ENCODE peak calls at places on chromosomes 3 and 15, in six cellular contexts. One of them, this sample, is unnamed.
A peak's percentile ranks its signal among the peaks of the same experiment; 100 is the strongest.

GRCh38 chr15:79054350-79054749 is 36.2 kb downstream of the RASGRF1 start:
- DNase-seq in Peyer's patch: no peak
- DNase-seq in mesenchymal stem cell: no peak
- DNase-seq in IMR-90: no peak
- DNase-seq in ovary: no peak
- DNase-seq in AG04450: no peak
- DNase-seq in this sample: no peak

GRCh38 chr3:98699132-98699531 is 64.0 kb upstream of the ST3GAL6 start:
- DNase-seq in Peyer's patch: no peak
- DNase-seq in mesenchymal stem cell: no peak
- DNase-seq in IMR-90: peak; percentile 48
- DNase-seq in ovary: no peak
- DNase-seq in AG04450: no peak
- DNase-seq in this sample: no peak

GRCh38 chr3:49098429-49098828 is 4.6 kb upstream of the QRICH1 start:
- DNase-seq in Peyer's patch: peak; percentile 22
- DNase-seq in mesenchymal stem cell: no peak
- DNase-seq in IMR-90: peak; percentile 34
- DNase-seq in ovary: no peak
- DNase-seq in AG04450: no peak
- DNase-seq in this sample: no peak

GRCh38 chr3:49609314-49609713 is 55.0 kb downstream of the BSN start:
- DNase-seq in Peyer's patch: no peak
- DNase-seq in mesenchymal stem cell: no peak
- DNase-seq in IMR-90: no peak
- DNase-seq in ovary: no peak
- DNase-seq in AG04450: no peak
- DNase-seq in this sample: no peak

GRCh38 chr15:67379530-67379929 is 124.9 kb downstream of the IQCH start:
- DNase-seq in Peyer's patch: no peak
- DNase-seq in mesenchymal stem cell: no peak
- DNase-seq in IMR-90: no peak
- DNase-seq in ovary: no peak
- DNase-seq in AG04450: no peak
- DNase-seq in this sample: no peak

GRCh38 chr3:17935217-17935616 is 192.8 kb upstream of the TBC1D5 start:
- DNase-seq in Peyer's patch: no peak
- DNase-seq in mesenchymal stem cell: no peak
- DNase-seq in IMR-90: no peak
- DNase-seq in ovary: no peak
- DNase-seq in AG04450: no peak
- DNase-seq in this sample: no peak

GRCh38 chr3:193857996-193858395 is 265.0 kb downstream of the OPA1 start:
- DNase-seq in Peyer's patch: no peak
- DNase-seq in mesenchymal stem cell: peak; percentile 77
- DNase-seq in IMR-90: peak; percentile 89
- DNase-seq in ovary: no peak
- DNase-seq in AG04450: peak; percentile 92
- DNase-seq in this sample: no peak

GRCh38 chr15:90603893-90604292 is 74.2 kb downstream of the CRTC3 start:
- DNase-seq in Peyer's patch: peak; percentile 58
- DNase-seq in mesenchymal stem cell: no peak
- DNase-seq in IMR-90: no peak
- DNase-seq in ovary: no peak
- DNase-seq in AG04450: no peak
- DNase-seq in this sample: no peak

GRCh38 chr3:45491344-45491743 is 103.0 kb downstream of the LARS2 start:
- DNase-seq in Peyer's patch: no peak
- DNase-seq in mesenchymal stem cell: no peak
- DNase-seq in IMR-90: no peak
- DNase-seq in ovary: no peak
- DNase-seq in AG04450: no peak
- DNase-seq in this sample: no peak

GRCh38 chr3:186831795-186832194 is 10.7 kb upstream of the ADIPOQ start:
- DNase-seq in Peyer's patch: no peak
- DNase-seq in mesenchymal stem cell: no peak
- DNase-seq in IMR-90: no peak
- DNase-seq in ovary: no peak
- DNase-seq in AG04450: no peak
- DNase-seq in this sample: no peak

GRCh38 chr3:25575001-25575400 is 89.7 kb downstream of the TOP2B start:
- DNase-seq in Peyer's patch: no peak
- DNase-seq in mesenchymal stem cell: no peak
- DNase-seq in IMR-90: no peak
- DNase-seq in ovary: no peak
- DNase-seq in AG04450: no peak
- DNase-seq in this sample: no peak

GRCh38 chr3:162569314-162569713 is 1072.7 kb downstream of the OTOL1 start:
- DNase-seq in Peyer's patch: no peak
- DNase-seq in mesenchymal stem cell: peak; percentile 8
- DNase-seq in IMR-90: no peak
- DNase-seq in ovary: no peak
- DNase-seq in AG04450: no peak
- DNase-seq in this sample: no peak

GRCh38 chr3:183193762-183194701 is 31.5 kb upstream of the LAMP3 start:
- DNase-seq in Peyer's patch: no peak
- DNase-seq in mesenchymal stem cell: no peak
- DNase-seq in IMR-90: peak; percentile 35
- DNase-seq in ovary: no peak
- DNase-seq in AG04450: no peak
- DNase-seq in this sample: no peak

GRCh38 chr15:98668566-98669308 is 20.4 kb downstream of the IGF1R start:
- DNase-seq in Peyer's patch: no peak
- DNase-seq in mesenchymal stem cell: peak; percentile 80
- DNase-seq in IMR-90: peak; percentile 80
- DNase-seq in ovary: no peak
- DNase-seq in AG04450: no peak
- DNase-seq in this sample: peak; percentile 14

GRCh38 chr15:84594617-84595290 is 6.1 kb upstream of the ZSCAN2 start:
- DNase-seq in Peyer's patch: no peak
- DNase-seq in mesenchymal stem cell: no peak
- DNase-seq in IMR-90: no peak
- DNase-seq in ovary: no peak
- DNase-seq in AG04450: no peak
- DNase-seq in this sample: no peak

GRCh38 chr3:175212896-175213295 is 353.8 kb downstream of the NAALADL2 start:
- DNase-seq in Peyer's patch: no peak
- DNase-seq in mesenchymal stem cell: peak; percentile 10
- DNase-seq in IMR-90: peak; percentile 70
- DNase-seq in ovary: no peak
- DNase-seq in AG04450: no peak
- DNase-seq in this sample: no peak

GRCh38 chr3:167940241-167940640 is 155.5 kb downstream of the GOLIM4 start:
- DNase-seq in Peyer's patch: no peak
- DNase-seq in mesenchymal stem cell: peak; percentile 21
- DNase-seq in IMR-90: no peak
- DNase-seq in ovary: no peak
- DNase-seq in AG04450: no peak
- DNase-seq in this sample: no peak

GRCh38 chr15:67805008-67805681 is 20.2 kb upstream of the SKOR1 start:
- DNase-seq in Peyer's patch: no peak
- DNase-seq in mesenchymal stem cell: no peak
- DNase-seq in IMR-90: no peak
- DNase-seq in ovary: no peak
- DNase-seq in AG04450: no peak
- DNase-seq in this sample: no peak

GRCh38 chr15:62503451-62503850 is 338.4 kb upstream of the C2CD4B start:
- DNase-seq in Peyer's patch: no peak
- DNase-seq in mesenchymal stem cell: peak; percentile 85
- DNase-seq in IMR-90: no peak
- DNase-seq in ovary: no peak
- DNase-seq in AG04450: no peak
- DNase-seq in this sample: no peak

GRCh38 chr3:64399205-64399800 is 174.0 kb upstream of the PRICKLE2 start:
- DNase-seq in Peyer's patch: no peak
- DNase-seq in mesenchymal stem cell: peak; percentile 78
- DNase-seq in IMR-90: peak; percentile 70
- DNase-seq in ovary: no peak
- DNase-seq in AG04450: peak; percentile 18
- DNase-seq in this sample: peak; percentile 2

GRCh38 chr15:31350771-31351170 is 24.1 kb downstream of the KLF13 start:
- DNase-seq in Peyer's patch: no peak
- DNase-seq in mesenchymal stem cell: no peak
- DNase-seq in IMR-90: no peak
- DNase-seq in ovary: no peak
- DNase-seq in AG04450: no peak
- DNase-seq in this sample: no peak

GRCh38 chr3:141410408-141410807 is 42.1 kb downstream of the ZBTB38 start:
- DNase-seq in Peyer's patch: no peak
- DNase-seq in mesenchymal stem cell: peak; percentile 79
- DNase-seq in IMR-90: peak; percentile 83
- DNase-seq in ovary: peak; percentile 51
- DNase-seq in AG04450: no peak
- DNase-seq in this sample: no peak

GRCh38 chr15:25848769-25849430 is 14.2 kb downstream of the ATP10A start:
- DNase-seq in Peyer's patch: no peak
- DNase-seq in mesenchymal stem cell: no peak
- DNase-seq in IMR-90: no peak
- DNase-seq in ovary: no peak
- DNase-seq in AG04450: no peak
- DNase-seq in this sample: no peak
- H3K27ac ChIP-seq in Peyer's patch: no peak overlapping the region
- H3K27ac ChIP-seq in mesenchymal stem cell: peak overlapping the region; percentile 88
- H3K27ac ChIP-seq in IMR-90: peak overlapping the region; percentile 51
- H3K27ac ChIP-seq in ovary: no peak overlapping the region
- H3K27ac ChIP-seq in AG04450: no peak overlapping the region
- H3K27ac ChIP-seq in this sample: peak overlapping the region; percentile 73

DNA sequence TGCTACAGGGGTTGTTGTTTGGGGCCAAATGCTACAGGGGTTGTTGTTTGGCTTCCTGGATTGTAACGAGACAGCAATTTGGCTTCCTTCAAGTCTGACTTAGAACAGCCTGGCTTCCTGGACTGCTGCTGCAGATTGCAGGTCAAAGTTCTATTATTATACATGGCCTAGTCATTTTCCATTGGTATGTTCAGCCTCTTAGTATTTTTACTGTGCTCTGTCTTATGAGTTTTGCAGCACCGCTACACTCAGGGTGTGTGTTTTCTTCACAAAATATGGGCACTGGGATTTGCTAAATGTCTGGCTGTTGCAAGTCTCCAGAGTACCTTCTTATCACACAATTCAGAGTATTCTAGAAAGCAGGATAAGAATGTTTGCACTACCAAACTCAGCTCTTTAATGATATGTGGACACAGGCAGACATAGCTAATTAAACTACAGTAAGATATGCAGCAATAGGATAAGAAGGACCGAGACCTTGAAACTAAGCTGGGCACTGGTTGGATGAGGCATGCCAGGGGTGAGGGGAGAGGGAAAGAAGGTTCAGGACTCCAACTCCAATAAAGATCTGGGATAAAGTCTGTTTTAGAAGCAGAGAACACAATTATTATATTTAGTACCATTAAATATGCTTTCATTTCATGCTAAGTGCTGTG is 203.0 kb upstream of the PDZRN3 start:
- DNase-seq in Peyer's patch: peak; percentile 49
- DNase-seq in mesenchymal stem cell: no peak
- DNase-seq in IMR-90: peak; percentile 37
- DNase-seq in ovary: no peak
- DNase-seq in AG04450: no peak
- DNase-seq in this sample: no peak
- H3K27ac ChIP-seq in Peyer's patch: peak overlapping the region; percentile 16
- H3K27ac ChIP-seq in mesenchymal stem cell: no peak overlapping the region
- H3K27ac ChIP-seq in IMR-90: no peak overlapping the region
- H3K27ac ChIP-seq in ovary: no peak overlapping the region
- H3K27ac ChIP-seq in AG04450: no peak overlapping the region
- H3K27ac ChIP-seq in this sample: no peak overlapping the region

GRCh38 chr3:127749787-127750225 is 72.5 kb downstream of the MGLL start:
- DNase-seq in Peyer's patch: no peak
- DNase-seq in mesenchymal stem cell: no peak
- DNase-seq in IMR-90: no peak
- DNase-seq in ovary: no peak
- DNase-seq in AG04450: no peak
- DNase-seq in this sample: no peak
- H3K27ac ChIP-seq in Peyer's patch: no peak overlapping the region
- H3K27ac ChIP-seq in mesenchymal stem cell: peak overlapping the region; percentile 78
- H3K27ac ChIP-seq in IMR-90: peak overlapping the region; percentile 11
- H3K27ac ChIP-seq in ovary: no peak overlapping the region
- H3K27ac ChIP-seq in AG04450: peak overlapping the region; percentile 82
- H3K27ac ChIP-seq in this sample: no peak overlapping the region

GRCh38 chr3:85007195-85008094 is 48.7 kb downstream of the CADM2 start:
- DNase-seq in Peyer's patch: no peak
- DNase-seq in mesenchymal stem cell: no peak
- DNase-seq in IMR-90: no peak
- DNase-seq in ovary: no peak
- DNase-seq in AG04450: no peak
- DNase-seq in this sample: no peak

GRCh38 chr3:85005947-85006346 is 47.2 kb downstream of the CADM2 start:
- DNase-seq in Peyer's patch: no peak
- DNase-seq in mesenchymal stem cell: no peak
- DNase-seq in IMR-90: no peak
- DNase-seq in ovary: no peak
- DNase-seq in AG04450: no peak
- DNase-seq in this sample: no peak

GRCh38 chr3:85004147-85004546 is 45.4 kb downstream of the CADM2 start:
- DNase-seq in Peyer's patch: no peak
- DNase-seq in mesenchymal stem cell: no peak
- DNase-seq in IMR-90: no peak
- DNase-seq in ovary: no peak
- DNase-seq in AG04450: no peak
- DNase-seq in this sample: no peak

GRCh38 chr3:84998545-84998944 is 39.8 kb downstream of the CADM2 start:
- DNase-seq in Peyer's patch: no peak
- DNase-seq in mesenchymal stem cell: no peak
- DNase-seq in IMR-90: no peak
- DNase-seq in ovary: no peak
- DNase-seq in AG04450: no peak
- DNase-seq in this sample: no peak

DNA sequence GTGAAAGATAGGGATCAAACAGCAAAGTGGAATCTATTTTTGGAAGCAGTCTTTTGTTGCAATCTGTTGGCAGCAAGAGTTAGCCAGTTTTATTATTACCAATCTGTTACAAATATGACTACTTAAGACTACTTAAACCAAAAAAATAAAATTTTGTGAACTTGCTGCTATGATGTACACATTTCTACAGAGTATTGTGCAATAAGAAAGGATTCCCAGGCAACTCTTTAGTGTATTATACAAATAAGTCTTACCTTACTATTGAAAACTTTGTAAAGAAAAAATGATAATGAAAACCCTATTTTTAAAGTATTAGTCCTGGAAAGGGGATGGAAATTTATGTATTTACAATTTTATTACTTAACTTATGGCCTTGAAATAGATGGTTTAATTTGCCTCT is 44.7 kb downstream of the CADM2 start:
- DNase-seq in Peyer's patch: no peak
- DNase-seq in mesenchymal stem cell: no peak
- DNase-seq in IMR-90: no peak
- DNase-seq in ovary: no peak
- DNase-seq in AG04450: no peak
- DNase-seq in this sample: no peak
- H3K27ac ChIP-seq in Peyer's patch: no peak overlapping the region
- H3K27ac ChIP-seq in mesenchymal stem cell: no peak overlapping the region
- H3K27ac ChIP-seq in IMR-90: no peak overlapping the region
- H3K27ac ChIP-seq in ovary: no peak overlapping the region
- H3K27ac ChIP-seq in AG04450: no peak overlapping the region
- H3K27ac ChIP-seq in this sample: no peak overlapping the region